ENCODE peak calls at places on chromosomes 6 and 20, in five cellular contexts. One of them, this sample, is unnamed. For H3K4me1, the result is how much of the 10 kb centered on the place peaks cover.

GRCh38 chr20:47551841-47552240 is 50.2 kb downstream of the NCOA3 start:
- DNase-seq in lower lobe of right lung: no peak
- DNase-seq in pancreas: no peak
- DNase-seq in tibial artery: no peak
- DNase-seq in tibial nerve: no peak
- DNase-seq in this sample: no peak

GRCh38 chr6:113411006-113411405 is 446.1 kb upstream of the MARCKS start:
- DNase-seq in lower lobe of right lung: no peak
- DNase-seq in tibial nerve: no peak
- DNase-seq in pancreas: no peak
- DNase-seq in tibial artery: no peak
- DNase-seq in this sample: no peak

GRCh38 chr20:51318058-51318960 is 224.2 kb downstream of the NFATC2 start:
- DNase-seq in tibial artery: no peak
- DNase-seq in pancreas: peak
- DNase-seq in tibial nerve: no peak
- DNase-seq in lower lobe of right lung: peak
- DNase-seq in this sample: peak

GRCh38 chr6:33853736-33854135 is 49.9 kb upstream of the MLN start:
- DNase-seq in tibial artery: no peak
- DNase-seq in lower lobe of right lung: no peak
- DNase-seq in tibial nerve: no peak
- DNase-seq in pancreas: no peak
- DNase-seq in this sample: no peak

GRCh38 chr20:62023935-62024334 is 41.7 kb downstream of the TAF4 start:
- DNase-seq in pancreas: no peak
- DNase-seq in tibial nerve: no peak
- DNase-seq in lower lobe of right lung: no peak
- DNase-seq in tibial artery: no peak
- DNase-seq in this sample: no peak

GRCh38 chr20:48948612-48949011 is 27.1 kb downstream of the ARFGEF2 start:
- DNase-seq in lower lobe of right lung: no peak
- DNase-seq in tibial nerve: no peak
- DNase-seq in tibial artery: no peak
- DNase-seq in pancreas: no peak
- DNase-seq in this sample: no peak

GRCh38 chr20:48049631-48050030 is 264.4 kb upstream of the SULF2 start:
- DNase-seq in tibial nerve: no peak
- DNase-seq in pancreas: no peak
- DNase-seq in tibial artery: no peak
- DNase-seq in lower lobe of right lung: no peak
- DNase-seq in this sample: no peak

GRCh38 chr6:49556429-49556837 is 6.0 kb downstream of the C6orf141 start:
- DNase-seq in pancreas: peak
- DNase-seq in lower lobe of right lung: no peak
- DNase-seq in tibial artery: no peak
- DNase-seq in tibial nerve: no peak
- DNase-seq in this sample: peak

GRCh38 chr20:46353506-46354206 is 45.4 kb upstream of the CDH22 start:
- DNase-seq in tibial artery: no peak
- DNase-seq in lower lobe of right lung: peak
- DNase-seq in pancreas: no peak
- DNase-seq in tibial nerve: no peak
- DNase-seq in this sample: no peak

GRCh38 chr6:138569970-138570715 is 70.8 kb upstream of the NHSL1 start:
- DNase-seq in tibial artery: no peak
- DNase-seq in pancreas: no peak
- DNase-seq in lower lobe of right lung: no peak
- DNase-seq in tibial nerve: no peak
- DNase-seq in this sample: no peak

DNA sequence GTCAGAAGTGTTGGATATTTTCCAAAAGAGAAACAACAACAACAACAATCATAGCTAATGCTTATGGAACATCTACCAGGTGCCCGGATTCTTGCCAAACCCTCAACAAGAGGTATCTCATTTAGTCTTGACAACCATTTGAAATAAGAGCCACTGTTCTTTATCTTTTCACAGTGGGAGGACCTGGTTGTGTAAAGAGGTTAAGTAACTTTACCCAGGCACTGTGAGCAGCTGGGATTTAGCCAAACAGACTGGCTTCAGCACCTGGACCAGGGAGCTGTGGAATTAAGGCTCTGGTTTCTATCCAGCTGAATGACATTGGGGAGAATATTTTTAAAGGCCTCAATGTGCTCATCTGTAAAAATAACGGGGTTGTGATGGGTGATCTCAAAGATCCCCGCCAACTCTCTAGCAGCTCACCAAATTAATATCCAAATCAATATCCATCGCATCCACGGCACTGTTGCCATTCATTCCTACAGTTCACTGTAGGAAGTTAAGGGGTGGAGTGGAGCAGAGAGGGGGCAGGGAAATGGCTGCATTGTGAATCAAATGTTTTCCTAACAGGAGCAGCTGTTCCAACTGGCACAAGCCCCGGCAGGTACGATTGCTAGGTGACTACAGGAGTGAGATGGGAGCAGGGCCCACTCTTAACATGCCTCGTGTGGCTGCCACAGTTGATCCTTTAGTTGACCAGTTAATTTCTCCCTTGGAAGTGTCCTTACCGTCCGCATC is 61.8 kb downstream of the GCNT2 start:
- DNase-seq in tibial nerve: no peak
- DNase-seq in lower lobe of right lung: no peak
- DNase-seq in pancreas: peak
- DNase-seq in tibial artery: no peak
- DNase-seq in this sample: no peak
- H3K4me1 ChIP-seq in tibial nerve: under half
- H3K4me1 ChIP-seq in lower lobe of right lung: under half
- H3K4me1 ChIP-seq in pancreas: under half
- H3K4me1 ChIP-seq in tibial artery: under half
- H3K4me1 ChIP-seq in this sample: under half

GRCh38 chr6:111770263-111771083 is 102.8 kb downstream of the FYN start:
- DNase-seq in lower lobe of right lung: no peak
- DNase-seq in tibial nerve: no peak
- DNase-seq in tibial artery: no peak
- DNase-seq in pancreas: no peak
- DNase-seq in this sample: no peak
- H3K4me1 ChIP-seq in lower lobe of right lung: under half
- H3K4me1 ChIP-seq in tibial nerve: half or more
- H3K4me1 ChIP-seq in tibial artery: under half
- H3K4me1 ChIP-seq in pancreas: under half
- H3K4me1 ChIP-seq in this sample: under half

GRCh38 chr6:167116109-167116837 is 6.6 kb upstream of the CCR6 start:
- DNase-seq in lower lobe of right lung: no peak
- DNase-seq in tibial artery: no peak
- DNase-seq in pancreas: no peak
- DNase-seq in tibial nerve: peak
- DNase-seq in this sample: peak

GRCh38 chr6:167116838-167117228 is 6.1 kb upstream of the CCR6 start:
- DNase-seq in tibial nerve: no peak
- DNase-seq in tibial artery: no peak
- DNase-seq in pancreas: no peak
- DNase-seq in lower lobe of right lung: no peak
- DNase-seq in this sample: no peak

GRCh38 chr6:167119680-167120556 is 3.0 kb upstream of the CCR6 start:
- DNase-seq in tibial artery: no peak
- DNase-seq in lower lobe of right lung: no peak
- DNase-seq in pancreas: no peak
- DNase-seq in tibial nerve: no peak
- DNase-seq in this sample: no peak

GRCh38 chr6:167118839-167119238 is 4.1 kb upstream of the CCR6 start:
- DNase-seq in lower lobe of right lung: no peak
- DNase-seq in tibial artery: no peak
- DNase-seq in tibial nerve: no peak
- DNase-seq in pancreas: no peak
- DNase-seq in this sample: no peak

DNA sequence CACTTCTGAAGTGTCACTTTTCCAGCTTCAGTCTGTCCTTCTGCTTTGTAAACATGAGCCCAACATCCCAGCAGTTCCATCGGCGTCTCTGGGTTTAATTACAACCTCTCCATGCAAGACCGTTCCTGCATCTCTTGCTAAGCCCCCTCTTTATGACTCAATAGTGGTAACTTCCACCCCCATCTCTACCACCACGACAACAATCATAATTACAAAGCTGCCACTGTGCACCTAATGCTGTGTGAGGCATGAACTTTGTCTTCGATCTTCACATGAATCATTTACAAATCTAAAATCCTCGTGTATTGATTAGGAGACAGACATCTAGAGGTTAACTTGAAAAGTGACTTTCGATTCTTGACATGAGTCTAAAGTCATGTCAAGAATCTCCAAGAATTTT is 4.9 kb upstream of the CCR6 start:
- DNase-seq in tibial artery: no peak
- DNase-seq in tibial nerve: no peak
- DNase-seq in lower lobe of right lung: no peak
- DNase-seq in pancreas: no peak
- DNase-seq in this sample: no peak
- H3K4me1 ChIP-seq in tibial artery: under half
- H3K4me1 ChIP-seq in tibial nerve: under half
- H3K4me1 ChIP-seq in lower lobe of right lung: under half
- H3K4me1 ChIP-seq in pancreas: under half
- H3K4me1 ChIP-seq in this sample: under half

GRCh38 chr6:140537834-140538680 is 1163.6 kb upstream of the CITED2 start:
- DNase-seq in lower lobe of right lung: no peak
- DNase-seq in pancreas: no peak
- DNase-seq in tibial nerve: peak
- DNase-seq in tibial artery: no peak
- DNase-seq in this sample: peak
- H3K4me1 ChIP-seq in lower lobe of right lung: under half
- H3K4me1 ChIP-seq in pancreas: under half
- H3K4me1 ChIP-seq in tibial nerve: under half
- H3K4me1 ChIP-seq in tibial artery: under half
- H3K4me1 ChIP-seq in this sample: under half

GRCh38 chr20:53586640-53587039 is 7.0 kb downstream of the ZNF217 start:
- DNase-seq in lower lobe of right lung: no peak
- DNase-seq in tibial artery: no peak
- DNase-seq in tibial nerve: no peak
- DNase-seq in pancreas: no peak
- DNase-seq in this sample: no peak
- H3K4me1 ChIP-seq in lower lobe of right lung: half or more
- H3K4me1 ChIP-seq in tibial artery: under half
- H3K4me1 ChIP-seq in tibial nerve: half or more
- H3K4me1 ChIP-seq in pancreas: under half
- H3K4me1 ChIP-seq in this sample: under half

GRCh38 chr20:4765681-4766080 is 44.0 kb downstream of the PRND start:
- DNase-seq in tibial nerve: no peak
- DNase-seq in tibial artery: no peak
- DNase-seq in pancreas: no peak
- DNase-seq in lower lobe of right lung: no peak
- DNase-seq in this sample: no peak

GRCh38 chr20:4764805-4765204 is 43.1 kb downstream of the PRND start:
- DNase-seq in pancreas: no peak
- DNase-seq in tibial artery: no peak
- DNase-seq in lower lobe of right lung: no peak
- DNase-seq in tibial nerve: no peak
- DNase-seq in this sample: no peak

GRCh38 chr20:4766631-4767030 is 44.9 kb downstream of the PRND start:
- DNase-seq in lower lobe of right lung: no peak
- DNase-seq in tibial artery: no peak
- DNase-seq in pancreas: no peak
- DNase-seq in tibial nerve: no peak
- DNase-seq in this sample: no peak

GRCh38 chr20:4763261-4763660 is 41.6 kb downstream of the PRND start:
- DNase-seq in lower lobe of right lung: no peak
- DNase-seq in tibial nerve: no peak
- DNase-seq in pancreas: no peak
- DNase-seq in tibial artery: no peak
- DNase-seq in this sample: no peak

GRCh38 chr20:4763776-4764525 is 42.2 kb downstream of the PRND start:
- DNase-seq in tibial artery: no peak
- DNase-seq in pancreas: no peak
- DNase-seq in tibial nerve: no peak
- DNase-seq in lower lobe of right lung: no peak
- DNase-seq in this sample: peak
- H3K4me1 ChIP-seq in tibial artery: under half
- H3K4me1 ChIP-seq in pancreas: under half
- H3K4me1 ChIP-seq in tibial nerve: under half
- H3K4me1 ChIP-seq in lower lobe of right lung: under half
- H3K4me1 ChIP-seq in this sample: under half

DNA sequence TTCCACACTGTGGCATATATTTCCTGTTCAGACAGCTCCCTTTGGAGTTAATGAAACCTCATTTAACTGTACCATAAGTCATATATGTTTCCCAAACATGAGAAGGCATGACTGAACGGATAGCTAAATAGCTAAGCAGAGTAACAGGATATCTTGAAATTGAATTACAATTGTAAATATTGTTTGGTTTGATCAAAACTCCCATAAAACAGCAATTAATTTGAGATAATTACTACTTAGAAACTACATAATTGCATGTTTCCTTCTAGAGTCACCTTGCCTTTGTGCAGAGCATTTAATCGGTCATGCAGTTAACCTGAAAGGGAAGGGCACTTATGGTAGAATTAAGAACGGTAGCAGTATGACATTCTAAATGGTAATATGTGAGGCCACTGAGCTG is 179.0 kb upstream of the MAP3K7 start:
- DNase-seq in tibial artery: no peak
- DNase-seq in pancreas: no peak
- DNase-seq in tibial nerve: no peak
- DNase-seq in lower lobe of right lung: no peak
- DNase-seq in this sample: peak
- H3K4me1 ChIP-seq in tibial artery: under half
- H3K4me1 ChIP-seq in pancreas: under half
- H3K4me1 ChIP-seq in tibial nerve: under half
- H3K4me1 ChIP-seq in lower lobe of right lung: under half
- H3K4me1 ChIP-seq in this sample: under half

GRCh38 chr6:3415490-3415889 is 41.4 kb downstream of the SLC22A23 start:
- DNase-seq in lower lobe of right lung: no peak
- DNase-seq in tibial artery: no peak
- DNase-seq in pancreas: no peak
- DNase-seq in tibial nerve: no peak
- DNase-seq in this sample: no peak
- H3K4me1 ChIP-seq in lower lobe of right lung: under half
- H3K4me1 ChIP-seq in tibial artery: under half
- H3K4me1 ChIP-seq in pancreas: under half
- H3K4me1 ChIP-seq in tibial nerve: under half
- H3K4me1 ChIP-seq in this sample: under half

This sample was measured in trophoblast cell.